ENCODE peak calls at places on chromosomes 12 and 14, in seven cellular contexts. One of them, this sample, is unnamed.

GRCh38 chr12:65825323-65825572 is 965 bp downstream of the HMGA2 start:
- DNase-seq in astrocyte of the spinal cord: no peak
- DNase-seq in naive thymus-derived CD4-positive, alpha-beta T cell: no peak
- DNase-seq in HuH-7: no peak
- DNase-seq in NCI-H1105: no peak
- DNase-seq in head of caudate nucleus: no peak
- DNase-seq in posterior cingulate gyrus: peak; percentile 80
- DNase-seq in this sample: no peak

GRCh38 chr12:96185914-96186313 is 8.3 kb upstream of the ELK3 start:
- DNase-seq in astrocyte of the spinal cord: no peak
- DNase-seq in naive thymus-derived CD4-positive, alpha-beta T cell: no peak
- DNase-seq in HuH-7: no peak
- DNase-seq in NCI-H1105: no peak
- DNase-seq in head of caudate nucleus: no peak
- DNase-seq in posterior cingulate gyrus: no peak
- DNase-seq in this sample: no peak

GRCh38 chr14:22478670-22479069 is 110.4 kb downstream of the DAD1 start:
- DNase-seq in astrocyte of the spinal cord: peak; percentile 34
- DNase-seq in naive thymus-derived CD4-positive, alpha-beta T cell: no peak
- DNase-seq in HuH-7: no peak
- DNase-seq in NCI-H1105: peak; percentile 42
- DNase-seq in head of caudate nucleus: no peak
- DNase-seq in posterior cingulate gyrus: no peak
- DNase-seq in this sample: no peak

GRCh38 chr12:121438905-121439304 is 39.0 kb downstream of the RNF34 start:
- DNase-seq in astrocyte of the spinal cord: no peak
- DNase-seq in naive thymus-derived CD4-positive, alpha-beta T cell: no peak
- DNase-seq in HuH-7: no peak
- DNase-seq in NCI-H1105: no peak
- DNase-seq in head of caudate nucleus: peak; percentile 31
- DNase-seq in posterior cingulate gyrus: peak; percentile 85
- DNase-seq in this sample: peak; percentile 66

GRCh38 chr14:77489051-77489450 is 9.6 kb downstream of the ISM2 start:
- DNase-seq in astrocyte of the spinal cord: no peak
- DNase-seq in naive thymus-derived CD4-positive, alpha-beta T cell: no peak
- DNase-seq in HuH-7: no peak
- DNase-seq in NCI-H1105: no peak
- DNase-seq in head of caudate nucleus: no peak
- DNase-seq in posterior cingulate gyrus: peak; percentile 43
- DNase-seq in this sample: no peak

GRCh38 chr12:45762185-45763110 is 32.9 kb downstream of the ARID2 start:
- DNase-seq in astrocyte of the spinal cord: peak; percentile 61
- DNase-seq in naive thymus-derived CD4-positive, alpha-beta T cell: peak; percentile 19
- DNase-seq in HuH-7: peak; percentile 26
- DNase-seq in NCI-H1105: peak; percentile 12
- DNase-seq in head of caudate nucleus: no peak
- DNase-seq in posterior cingulate gyrus: no peak
- DNase-seq in this sample: no peak

GRCh38 chr14:103422981-103423600 is 37.9 kb downstream of the MARK3 start:
- DNase-seq in astrocyte of the spinal cord: peak; percentile 84
- DNase-seq in naive thymus-derived CD4-positive, alpha-beta T cell: no peak
- DNase-seq in HuH-7: no peak
- DNase-seq in NCI-H1105: no peak
- DNase-seq in head of caudate nucleus: no peak
- DNase-seq in posterior cingulate gyrus: no peak
- DNase-seq in this sample: no peak

GRCh38 chr12:106291342-106291741 is 11.2 kb upstream of the TCP11L2 start:
- DNase-seq in astrocyte of the spinal cord: no peak
- DNase-seq in naive thymus-derived CD4-positive, alpha-beta T cell: no peak
- DNase-seq in HuH-7: no peak
- DNase-seq in NCI-H1105: peak; percentile 15
- DNase-seq in head of caudate nucleus: no peak
- DNase-seq in posterior cingulate gyrus: no peak
- DNase-seq in this sample: no peak

GRCh38 chr12:31965090-31965489 is 5.9 kb downstream of the RESF1 start:
- DNase-seq in astrocyte of the spinal cord: no peak
- DNase-seq in naive thymus-derived CD4-positive, alpha-beta T cell: peak; percentile 16
- DNase-seq in HuH-7: no peak
- DNase-seq in NCI-H1105: no peak
- DNase-seq in head of caudate nucleus: no peak
- DNase-seq in posterior cingulate gyrus: no peak
- DNase-seq in this sample: no peak

This sample was measured in nucleus accumbens.